ENCODE peak calls at places on chromosomes 13 and 19, in five cellular contexts. A, C, Q, S and H are unnamed samples.

GRCh38 chr13:112161441-112162301 is 94.7 kb downstream of the SOX1 start:
- DNase-seq in A (no peak), C (no peak), Q (no peak), S (no peak), H (no peak)

GRCh38 chr13:30191491-30192100 is 115.8 kb downstream of the KATNAL1 start:
- DNase-seq in A (no peak), C (no peak), Q (no peak), S (peak; percentile 68), H (no peak)

GRCh38 chr13:40776232-40776631 is 5.2 kb upstream of the MRPS31 start:
- DNase-seq in A (no peak), C (peak; percentile 22), Q (no peak), S (no peak), H (no peak)

GRCh38 chr19:29805026-29805925 is 6.5 kb upstream of the CCNE1 start:
- DNase-seq in A (no peak), C (no peak), Q (no peak), S (peak; percentile 37), H (no peak)

GRCh38 chr13:19587635-19588300 is 26.4 kb upstream of the TPTE2 start:
- DNase-seq in A (no peak), C (peak; percentile 66), Q (peak; percentile 35), S (peak; percentile 64), H (peak; percentile 64)

GRCh38 chr13:100725472-100725871 is 50.9 kb upstream of the TMTC4 start:
- DNase-seq in A (no peak), C (no peak), Q (no peak), S (no peak), H (no peak)

GRCh38 chr19:2477141-2477710 is 1.3 kb downstream of the GADD45B start:
- DNase-seq in A (no peak), C (no peak), Q (peak; percentile 6), S (peak; percentile 56), H (no peak)

GRCh38 chr13:114281351-114282142 is at the start of gene UPF3A:
- DNase-seq in A (peak; percentile 93), C (peak; percentile 89), Q (peak; percentile 94), S (peak; percentile 93), H (peak; percentile 78)

GRCh38 chr19:10748195-10748923 is 30.5 kb downstream of the DNM2 start:
- DNase-seq in A (no peak), C (no peak), Q (no peak), S (no peak), H (no peak)

GRCh38 chr13:41696163-41697003 is 239.0 kb downstream of the RGCC start:
- DNase-seq in A (no peak), C (no peak), Q (no peak), S (peak; percentile 93), H (no peak)

GRCh38 chr19:41426952-41427646 is at the start of gene B3GNT8:
- DNase-seq in A (peak; percentile 93), C (peak; percentile 51), Q (no peak), S (peak; percentile 75), H (no peak)

GRCh38 chr19:17522988-17523872 is 11.8 kb downstream of the PGLS start:
- DNase-seq in A (no peak), C (peak; percentile 78), Q (no peak), S (no peak), H (no peak)

GRCh38 chr13:111947876-111948275 is 119.1 kb upstream of the SOX1 start:
- DNase-seq in A (no peak), C (no peak), Q (no peak), S (no peak), H (no peak)

GRCh38 chr13:47184311-47184710 is 287.5 kb upstream of the HTR2A start:
- DNase-seq in A (no peak), C (no peak), Q (no peak), S (peak; percentile 46), H (no peak)